ENCODE peak calls at places on chromosomes 3 and 15, in seven cellular contexts. R, D, A, F, V, U and K are unnamed samples.

GRCh38 chr15:100731259-100732156 is 129.1 kb downstream of the ASB7 start:
- DNase-seq in F (no peak), R (no peak), V (no peak), A (no peak), U (no peak), D (no peak), K (no peak)

GRCh38 chr3:189588061-189588817 is 43.0 kb upstream of the TP63 start:
- DNase-seq in D (no peak), R (no peak), U (no peak), F (no peak), A (no peak), V (no peak), K (no peak)

GRCh38 chr3:174355505-174355904 is 503.6 kb upstream of the NAALADL2 start:
- DNase-seq in F (no peak), D (peak), V (no peak), U (no peak), A (no peak), R (peak), K (no peak)

GRCh38 chr3:53134631-53135232 is 4.5 kb upstream of the RFT1 start:
- DNase-seq in F (peak), R (peak), A (peak), V (peak), D (peak), U (peak), K (peak)

GRCh38 chr3:197226179-197226578 is 72.2 kb downstream of the DLG1 start:
- DNase-seq in F (no peak), U (no peak), R (no peak), V (no peak), A (no peak), D (no peak), K (no peak)

GRCh38 chr3:195259146-195259563 is 11.8 kb downstream of the XXYLT1 start:
- DNase-seq in R (no peak), D (no peak), U (no peak), F (peak), V (no peak), A (peak), K (no peak)

GRCh38 chr15:95051881-95052280 is 820.5 kb downstream of the MCTP2 start:
- DNase-seq in A (no peak), D (no peak), F (no peak), V (no peak), U (no peak), R (no peak), K (no peak)

GRCh38 chr3:125194849-125195601 is 17.5 kb downstream of the SLC12A8 start:
- DNase-seq in A (no peak), V (peak), D (peak), R (no peak), U (no peak), F (peak), K (no peak)

GRCh38 chr15:81054236-81054635 is 53.5 kb downstream of the TLNRD1 start:
- DNase-seq in R (no peak), V (no peak), D (no peak), A (no peak), U (no peak), F (no peak), K (no peak)

GRCh38 chr3:24521306-24522154 is 26.9 kb upstream of the THRB start:
- DNase-seq in D (peak), R (no peak), V (peak), F (peak), A (peak), U (peak), K (peak)

GRCh38 chr3:38510631-38511030 is 14.5 kb downstream of the EXOG start:
- DNase-seq in R (no peak), V (no peak), D (no peak), F (no peak), A (no peak), U (no peak), K (no peak)

GRCh38 chr15:63986185-63986680 is 60.1 kb downstream of the DAPK2 start:
- DNase-seq in R (no peak), F (no peak), U (no peak), D (no peak), V (no peak), A (no peak), K (no peak)

GRCh38 chr15:50265620-50266019 is at the start of gene HDC:
- DNase-seq in V (no peak), U (no peak), R (no peak), F (peak), A (no peak), D (no peak), K (no peak)

GRCh38 chr3:12948371-12948770 is 107.0 kb upstream of the RPL32 start:
- DNase-seq in R (no peak), U (no peak), F (no peak), V (no peak), D (no peak), A (no peak), K (no peak)

GRCh38 chr15:24955549-24955929 is 752 bp downstream of the SNRPN start:
- DNase-seq in A (peak), V (peak), D (peak), U (peak), F (no peak), R (no peak), K (no peak)

GRCh38 chr3:46183330-46183729 is 24.8 kb downstream of the CCR1 start:
- DNase-seq in A (no peak), R (peak), V (no peak), D (no peak), F (no peak), U (no peak), K (no peak)

GRCh38 chr3:30401971-30402370 is 204.4 kb upstream of the TGFBR2 start:
- DNase-seq in F (no peak), U (no peak), V (no peak), R (no peak), A (no peak), D (no peak), K (no peak)

GRCh38 chr15:25693321-25694237 is 169.5 kb downstream of the ATP10A start:
- DNase-seq in A (no peak), U (peak), V (no peak), R (peak), D (peak), F (peak), K (peak)

GRCh38 chr3:65557915-65558564 is 480.7 kb downstream of the MAGI1 start:
- DNase-seq in U (no peak), F (no peak), V (no peak), D (no peak), A (no peak), R (no peak), K (no peak)

GRCh38 chr15:40323953-40324937 is 753 bp downstream of the INAFM2 start:
- DNase-seq in A (peak), R (no peak), U (no peak), V (peak), D (no peak), F (peak), K (no peak)

GRCh38 chr3:98817546-98817945 is 54.4 kb downstream of the ST3GAL6 start:
- DNase-seq in U (no peak), D (peak), F (no peak), A (no peak), V (no peak), R (peak), K (no peak)

GRCh38 chr3:88195951-88196434 is 46.2 kb downstream of the C3orf38 start:
- DNase-seq in V (no peak), A (no peak), U (no peak), F (no peak), D (no peak), R (no peak), K (no peak)

GRCh38 chr15:74191798-74192197 is 10.8 kb downstream of the STRA6 start:
- DNase-seq in R (no peak), U (no peak), F (no peak), D (no peak), A (no peak), V (no peak), K (no peak)

GRCh38 chr3:100525753-100526612 is 33.6 kb downstream of the TMEM45A start:
- DNase-seq in U (no peak), A (no peak), V (no peak), R (no peak), F (peak), D (peak), K (no peak)

GRCh38 chr15:45121020-45121419 is 6.9 kb downstream of the DUOXA2 start:
- DNase-seq in A (no peak), U (no peak), F (no peak), R (no peak), D (no peak), V (peak), K (no peak)

GRCh38 chr3:10396083-10396482 is 75.2 kb upstream of the SEC13 start:
- DNase-seq in V (no peak), D (no peak), F (no peak), R (peak), A (no peak), U (no peak), K (no peak)

GRCh38 chr3:120425877-120426276 is 24.9 kb downstream of the FSTL1 start:
- DNase-seq in V (no peak), F (no peak), A (no peak), R (no peak), U (no peak), D (peak), K (no peak)

GRCh38 chr15:52080031-52080430 is 32.5 kb downstream of the BCL2L10 start:
- DNase-seq in A (no peak), U (no peak), D (peak), F (no peak), R (no peak), V (no peak), K (no peak)

GRCh38 chr3:136193273-136194043 is 2.7 kb downstream of the MSL2 start:
- DNase-seq in V (no peak), A (no peak), U (no peak), D (no peak), F (no peak), R (peak), K (no peak)

GRCh38 chr15:87752250-87752951 is 504.1 kb downstream of the NTRK3 start:
- DNase-seq in F (no peak), V (no peak), D (no peak), A (no peak), R (no peak), U (no peak), K (no peak)

GRCh38 chr15:47513496-47513895 is 203.8 kb upstream of the SEMA6D start:
- DNase-seq in D (no peak), A (no peak), F (no peak), V (no peak), U (no peak), R (no peak), K (no peak)

GRCh38 chr3:197501879-197502620 is 53.7 kb downstream of the BDH1 start:
- DNase-seq in D (no peak), V (no peak), U (no peak), A (peak), R (peak), F (peak), K (peak)

GRCh38 chr3:177946965-177947364 is 589.3 kb upstream of the KCNMB2 start:
- DNase-seq in A (no peak), R (no peak), U (no peak), V (no peak), D (no peak), F (no peak), K (no peak)

GRCh38 chr3:156787015-156787414 is 39.1 kb upstream of the LEKR1 start:
- DNase-seq in U (no peak), V (no peak), R (no peak), D (no peak), F (no peak), A (no peak), K (no peak)

GRCh38 chr3:151439652-151440125 is 21.2 kb downstream of the IGSF10 start:
- DNase-seq in D (peak), A (no peak), U (no peak), F (no peak), V (no peak), R (peak), K (peak)

GRCh38 chr3:24933401-24933800 is 438.8 kb upstream of the THRB start:
- DNase-seq in A (no peak), D (no peak), U (no peak), R (no peak), F (no peak), V (no peak), K (no peak)

GRCh38 chr3:123421353-123422174 is 27.3 kb downstream of the ADCY5 start:
- DNase-seq in F (no peak), U (peak), V (peak), D (peak), A (no peak), R (no peak), K (no peak)

GRCh38 chr3:80063535-80063934 is 295.7 kb upstream of the ROBO1 start:
- DNase-seq in U (no peak), A (no peak), D (no peak), R (no peak), F (no peak), V (no peak), K (no peak)

DNA sequence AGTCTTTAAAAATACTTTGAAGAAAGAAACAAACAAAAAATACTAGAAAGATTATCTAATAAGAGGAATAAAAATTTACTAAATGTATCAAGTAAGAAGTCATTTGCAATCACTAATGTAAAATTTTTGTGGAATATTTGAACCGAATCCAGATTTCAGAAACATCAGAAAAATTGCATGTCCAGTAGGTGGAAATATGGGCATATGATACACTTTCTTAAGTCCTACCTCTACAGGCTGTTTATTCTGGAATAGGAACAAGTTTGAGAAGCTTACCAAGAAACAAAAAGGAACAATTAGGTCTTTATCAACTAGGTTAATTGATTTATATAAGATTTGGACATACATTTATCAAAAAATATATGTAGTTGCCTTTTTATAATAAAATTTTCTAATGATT is 292.9 kb upstream of the ROBO1 start:
- DNase-seq in D (no peak), U (no peak), A (no peak), R (no peak), F (no peak), V (no peak), K (no peak)
- TF ChIP-seq CTCF in D (no peak), U (no peak), A (no peak), R (no peak), F (no peak), V (no peak), K (no peak)

GRCh38 chr15:92612891-92613290 is 42.7 kb downstream of the FAM174B start:
- DNase-seq in D (no peak), V (no peak), A (no peak), F (no peak), U (no peak), R (no peak), K (no peak)
- TF ChIP-seq CTCF in D (no peak), V (no peak), A (no peak), F (no peak), U (no peak), R (no peak), K (no peak)

GRCh38 chr3:168088106-168088722 is 7.5 kb downstream of the GOLIM4 start:
- DNase-seq in F (peak), A (peak), U (no peak), D (no peak), R (peak), V (no peak), K (peak)
- TF ChIP-seq CTCF in F (peak), A (peak), U (peak), D (peak), R (peak), V (peak), K (peak)

DNA sequence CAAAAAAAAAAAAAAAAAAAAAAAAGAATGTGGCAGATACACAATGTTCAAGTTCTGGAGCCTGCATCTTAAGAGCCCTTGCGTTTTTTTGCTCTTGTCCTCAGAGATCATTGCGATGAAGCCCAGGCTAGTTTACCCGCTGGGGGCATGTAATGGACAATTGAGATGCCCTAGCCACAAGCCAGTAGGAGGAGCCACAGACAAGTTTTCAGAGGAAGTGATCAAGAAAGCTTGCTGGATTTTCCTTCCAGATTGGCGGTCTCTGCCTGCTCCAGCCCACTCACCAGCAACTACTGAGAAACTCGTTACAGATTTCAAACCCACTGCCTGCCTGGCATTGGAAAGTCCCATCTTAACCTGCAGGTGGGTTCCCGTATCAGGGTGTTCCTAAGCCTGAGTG is 192.1 kb upstream of the EOMES start:
- DNase-seq in F (peak), V (no peak), A (no peak), U (no peak), R (no peak), D (no peak), K (no peak)
- TF ChIP-seq CTCF in F (peak), V (no peak), A (no peak), U (no peak), R (no peak), D (no peak), K (no peak)

DNA sequence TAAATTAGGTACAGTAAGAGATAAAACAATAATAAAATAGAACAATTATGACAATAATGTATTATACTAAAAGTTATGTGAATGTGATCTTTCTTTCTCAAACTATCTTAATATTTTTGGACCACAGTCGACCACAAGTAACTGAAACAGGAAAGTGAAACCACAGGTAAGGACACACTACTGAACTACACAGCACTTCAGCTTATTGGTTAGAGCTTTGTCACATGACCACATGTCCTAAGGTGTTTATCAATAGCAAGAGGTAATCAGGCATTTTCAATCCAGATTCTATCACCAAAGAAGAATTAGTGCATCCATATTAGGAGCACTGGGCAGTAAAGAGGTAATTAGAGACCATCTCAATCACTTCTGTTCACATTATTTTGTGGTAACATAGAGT is 392.8 kb downstream of the RSL24D1 start:
- DNase-seq in V (no peak), D (no peak), F (no peak), R (no peak), U (no peak), A (no peak), K (no peak)
- TF ChIP-seq CTCF in V (no peak), D (no peak), F (no peak), R (no peak), U (no peak), A (no peak), K (no peak)

DNA sequence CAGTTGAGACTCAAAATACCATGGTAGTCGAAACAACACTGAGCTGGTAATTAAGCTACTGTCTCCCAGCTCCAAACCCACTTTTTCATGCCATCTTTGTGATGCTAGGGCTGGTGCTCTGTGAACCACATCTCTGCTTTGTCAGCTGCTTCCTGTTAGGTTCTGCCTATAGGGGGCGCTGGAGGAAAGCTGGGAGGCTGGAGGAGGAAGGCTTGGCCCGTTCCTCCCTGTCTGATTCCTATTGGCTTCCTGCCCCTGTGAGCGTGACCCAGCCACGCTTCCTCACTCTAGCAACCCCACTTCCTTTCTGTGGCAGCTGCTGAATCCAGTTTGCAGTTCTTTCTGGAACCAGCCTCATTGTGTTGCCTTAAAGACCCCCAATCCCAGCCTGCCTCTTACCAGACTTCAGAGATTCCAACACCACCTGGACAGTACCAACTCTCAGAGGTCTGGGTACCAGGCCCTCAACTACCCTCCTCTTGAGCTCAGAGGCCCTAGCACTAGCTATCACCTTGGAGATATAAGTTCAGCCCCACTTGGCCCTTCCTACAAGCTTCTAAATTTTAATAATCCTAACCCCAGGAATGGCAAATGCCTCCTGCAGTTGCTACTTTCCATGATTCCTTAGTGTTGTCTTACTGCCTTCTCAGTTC is 120.9 kb downstream of the ERC2 start:
- DNase-seq in R (peak), U (no peak), A (peak), D (peak), F (peak), V (no peak), K (peak)
- TF ChIP-seq CTCF in R (peak), U (peak), A (peak), D (peak), F (peak), V (peak), K (peak)

GRCh38 chr3:69588170-69588569 is 151.1 kb upstream of the MITF start:
- DNase-seq in V (no peak), U (no peak), R (no peak), A (no peak), D (no peak), F (no peak), K (no peak)
- TF ChIP-seq CTCF in V (no peak), U (no peak), R (no peak), A (no peak), D (no peak), F (no peak), K (no peak)

GRCh38 chr15:59738676-59739075 is 49.6 kb upstream of the BNIP2 start:
- DNase-seq in F (no peak), A (peak), D (no peak), U (no peak), V (no peak), R (no peak), K (no peak)

GRCh38 chr15:59741274-59741906 is 52.3 kb upstream of the BNIP2 start:
- DNase-seq in D (peak), A (peak), V (no peak), F (peak), R (no peak), U (no peak), K (peak)

GRCh38 chr15:59739557-59740186 is 50.6 kb upstream of the BNIP2 start:
- DNase-seq in U (no peak), R (no peak), A (peak), D (no peak), V (no peak), F (peak), K (no peak)

DNA sequence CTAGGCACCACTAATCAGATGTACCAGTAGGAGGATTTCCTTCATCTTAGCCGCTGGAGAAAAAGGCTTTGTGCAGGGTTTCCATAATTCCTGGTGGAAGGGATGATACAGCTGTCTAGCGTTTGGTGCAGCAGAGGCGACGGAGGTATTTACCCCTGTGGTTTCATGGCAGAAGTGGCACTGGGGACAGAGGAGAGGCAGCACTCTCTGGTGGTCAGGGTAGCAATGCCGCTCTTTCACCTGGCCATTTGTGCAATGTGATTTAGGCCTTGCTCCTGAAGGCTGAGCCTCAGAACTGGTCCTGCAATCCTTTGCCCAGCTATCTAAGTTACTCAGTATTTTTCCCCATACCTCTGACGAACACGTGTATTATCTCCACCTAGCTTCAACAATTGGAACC is 47.1 kb upstream of the BNIP2 start:
- DNase-seq in R (no peak), D (no peak), F (peak), U (no peak), V (no peak), A (no peak), K (no peak)
- TF ChIP-seq CTCF in R (no peak), D (no peak), F (peak), U (no peak), V (no peak), A (no peak), K (no peak)

GRCh38 chr3:61530355-61530754 is 31.0 kb upstream of the PTPRG start:
- DNase-seq in A (no peak), V (no peak), U (no peak), R (peak), F (peak), D (peak), K (peak)
- TF ChIP-seq CTCF in A (peak), V (peak), U (peak), R (peak), F (peak), D (peak), K (peak)